ENCODE peak calls at places on chromosomes 4 and X, in six cellular contexts. One of them, this sample, is unnamed.

GRCh38 chrX:63488546-63489373 is 137.6 kb upstream of the SPIN4 start:
- DNase-seq in MM.1S: no peak
- DNase-seq in OCI-LY7: no peak
- DNase-seq in SK-N-SH: no peak
- DNase-seq in GM23248: no peak
- DNase-seq in hepatocyte: no peak
- DNase-seq in this sample: no peak

GRCh38 chr4:7941111-7942018 is 1.7 kb upstream of the AFAP1 start:
- DNase-seq in MM.1S: no peak
- DNase-seq in OCI-LY7: no peak
- DNase-seq in SK-N-SH: no peak
- DNase-seq in GM23248: peak; percentile 36
- DNase-seq in hepatocyte: no peak
- DNase-seq in this sample: peak; percentile 80

GRCh38 chr4:60724623-60725022 is 475.5 kb upstream of the ADGRL3 start:
- DNase-seq in MM.1S: no peak
- DNase-seq in OCI-LY7: no peak
- DNase-seq in SK-N-SH: no peak
- DNase-seq in GM23248: peak; percentile 27
- DNase-seq in hepatocyte: peak; percentile 38
- DNase-seq in this sample: peak; percentile 8

GRCh38 chr4:100895572-100896197 is 377.9 kb upstream of the EMCN start:
- DNase-seq in MM.1S: peak; percentile 71
- DNase-seq in OCI-LY7: peak; percentile 4
- DNase-seq in SK-N-SH: no peak
- DNase-seq in GM23248: peak; percentile 39
- DNase-seq in hepatocyte: no peak
- DNase-seq in this sample: no peak

GRCh38 chr4:82601242-82602015 is 39.6 kb upstream of the TMEM150C start:
- DNase-seq in MM.1S: no peak
- DNase-seq in OCI-LY7: no peak
- DNase-seq in SK-N-SH: no peak
- DNase-seq in GM23248: no peak
- DNase-seq in hepatocyte: no peak
- DNase-seq in this sample: no peak

GRCh38 chr4:40377462-40378385 is 42.6 kb downstream of the CHRNA9 start:
- DNase-seq in MM.1S: no peak
- DNase-seq in OCI-LY7: no peak
- DNase-seq in SK-N-SH: no peak
- DNase-seq in GM23248: peak; percentile 45
- DNase-seq in hepatocyte: peak; percentile 48
- DNase-seq in this sample: no peak

GRCh38 chr4:63632858-63633257 is 776.4 kb downstream of the TECRL start:
- DNase-seq in MM.1S: no peak
- DNase-seq in OCI-LY7: no peak
- DNase-seq in SK-N-SH: no peak
- DNase-seq in GM23248: no peak
- DNase-seq in hepatocyte: no peak
- DNase-seq in this sample: no peak

GRCh38 chr4:75004755-75005668 is 72.1 kb downstream of the PARM1 start:
- DNase-seq in MM.1S: peak; percentile 91
- DNase-seq in OCI-LY7: no peak
- DNase-seq in SK-N-SH: no peak
- DNase-seq in GM23248: no peak
- DNase-seq in hepatocyte: no peak
- DNase-seq in this sample: no peak

GRCh38 chr4:177455591-177455990 is 13.4 kb upstream of the AGA start:
- DNase-seq in MM.1S: no peak
- DNase-seq in OCI-LY7: no peak
- DNase-seq in SK-N-SH: no peak
- DNase-seq in GM23248: no peak
- DNase-seq in hepatocyte: peak; percentile 66
- DNase-seq in this sample: no peak

GRCh38 chrX:145393702-145394235 is 146.5 kb downstream of the SPANXN1 start:
- DNase-seq in MM.1S: peak; percentile 43
- DNase-seq in OCI-LY7: peak; percentile 11
- DNase-seq in SK-N-SH: peak; percentile 6
- DNase-seq in GM23248: no peak
- DNase-seq in hepatocyte: no peak
- DNase-seq in this sample: peak; percentile 11

GRCh38 chr4:20126906-20127305 is 124.8 kb upstream of the SLIT2 start:
- DNase-seq in MM.1S: no peak
- DNase-seq in OCI-LY7: no peak
- DNase-seq in SK-N-SH: no peak
- DNase-seq in GM23248: peak; percentile 92
- DNase-seq in hepatocyte: no peak
- DNase-seq in this sample: no peak
- TF ChIP-seq EZH2phosphoT487 in MM.1S: no peak
- TF ChIP-seq EZH2phosphoT487 in OCI-LY7: no peak
- TF ChIP-seq EZH2phosphoT487 in SK-N-SH: no peak
- TF ChIP-seq EZH2phosphoT487 in GM23248: no peak
- TF ChIP-seq EZH2phosphoT487 in hepatocyte: no peak
- TF ChIP-seq EZH2phosphoT487 in this sample: no peak

GRCh38 chr4:147944670-147945260 is 212.9 kb downstream of the ARHGAP10 start:
- DNase-seq in MM.1S: no peak
- DNase-seq in OCI-LY7: no peak
- DNase-seq in SK-N-SH: no peak
- DNase-seq in GM23248: no peak
- DNase-seq in hepatocyte: no peak
- DNase-seq in this sample: no peak

GRCh38 chr4:147941373-147941772 is 209.5 kb downstream of the ARHGAP10 start:
- DNase-seq in MM.1S: no peak
- DNase-seq in OCI-LY7: no peak
- DNase-seq in SK-N-SH: no peak
- DNase-seq in GM23248: no peak
- DNase-seq in hepatocyte: no peak
- DNase-seq in this sample: no peak

GRCh38 chr4:147942729-147943128 is 210.8 kb downstream of the ARHGAP10 start:
- DNase-seq in MM.1S: no peak
- DNase-seq in OCI-LY7: no peak
- DNase-seq in SK-N-SH: no peak
- DNase-seq in GM23248: peak; percentile 19
- DNase-seq in hepatocyte: no peak
- DNase-seq in this sample: peak; percentile 27

GRCh38 chr4:147944264-147944663 is 212.4 kb downstream of the ARHGAP10 start:
- DNase-seq in MM.1S: no peak
- DNase-seq in OCI-LY7: no peak
- DNase-seq in SK-N-SH: no peak
- DNase-seq in GM23248: no peak
- DNase-seq in hepatocyte: no peak
- DNase-seq in this sample: no peak

GRCh38 chr4:147943159-147943638 is 211.3 kb downstream of the ARHGAP10 start:
- DNase-seq in MM.1S: no peak
- DNase-seq in OCI-LY7: no peak
- DNase-seq in SK-N-SH: no peak
- DNase-seq in GM23248: no peak
- DNase-seq in hepatocyte: no peak
- DNase-seq in this sample: no peak
- H3K4me2 ChIP-seq in MM.1S: no peak overlapping the region
- H3K4me2 ChIP-seq in OCI-LY7: no peak overlapping the region
- H3K4me2 ChIP-seq in SK-N-SH: no peak overlapping the region
- H3K4me2 ChIP-seq in GM23248: no peak overlapping the region
- H3K4me2 ChIP-seq in hepatocyte: no peak overlapping the region
- H3K4me2 ChIP-seq in this sample: no peak overlapping the region

GRCh38 chrX:48617542-48618340 is 20.4 kb downstream of the WDR13 start:
- DNase-seq in MM.1S: no peak
- DNase-seq in OCI-LY7: no peak
- DNase-seq in SK-N-SH: no peak
- DNase-seq in GM23248: peak; percentile 33
- DNase-seq in hepatocyte: no peak
- DNase-seq in this sample: no peak
- TF ChIP-seq EZH2phosphoT487 in MM.1S: no peak
- TF ChIP-seq EZH2phosphoT487 in OCI-LY7: no peak
- TF ChIP-seq EZH2phosphoT487 in SK-N-SH: no peak
- TF ChIP-seq EZH2phosphoT487 in GM23248: no peak
- TF ChIP-seq EZH2phosphoT487 in hepatocyte: no peak
- TF ChIP-seq EZH2phosphoT487 in this sample: no peak

DNA sequence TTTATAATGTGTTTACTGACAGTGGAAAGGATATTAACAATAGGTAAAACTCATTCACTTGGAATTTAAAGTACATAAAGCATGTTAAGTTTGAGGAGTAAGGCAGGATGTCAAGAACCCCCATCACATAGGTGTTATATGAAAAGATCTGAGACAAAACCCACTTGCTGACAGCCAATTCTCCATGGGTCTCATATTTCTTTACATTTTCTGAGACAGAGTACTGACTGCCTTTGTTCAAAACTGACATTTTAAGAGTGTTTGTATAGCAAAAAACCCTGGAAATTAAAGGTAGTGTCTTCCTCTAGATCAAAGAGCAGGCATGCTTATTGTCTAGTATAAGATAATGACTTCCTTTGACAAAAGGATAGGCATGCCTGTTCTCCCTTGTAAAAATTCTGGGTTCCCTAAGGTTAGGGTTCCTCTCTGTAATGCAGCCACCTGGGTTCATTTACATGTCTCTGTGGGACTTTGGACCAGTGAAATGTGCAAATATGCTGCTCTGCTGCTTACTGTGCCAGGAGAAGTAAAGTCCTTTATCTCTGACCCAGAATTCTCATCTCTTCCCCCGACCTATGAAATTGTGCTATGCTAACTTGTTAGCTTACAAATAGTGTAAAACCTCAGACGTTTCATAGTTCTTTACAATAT is 123.6 kb downstream of the PCDH18 start:
- DNase-seq in MM.1S: no peak
- DNase-seq in OCI-LY7: no peak
- DNase-seq in SK-N-SH: no peak
- DNase-seq in GM23248: no peak
- DNase-seq in hepatocyte: peak; percentile 45
- DNase-seq in this sample: peak; percentile 51
- H3K4me2 ChIP-seq in MM.1S: no peak overlapping the region
- H3K4me2 ChIP-seq in OCI-LY7: no peak overlapping the region
- H3K4me2 ChIP-seq in SK-N-SH: no peak overlapping the region
- H3K4me2 ChIP-seq in GM23248: no peak overlapping the region
- H3K4me2 ChIP-seq in hepatocyte: no peak overlapping the region
- H3K4me2 ChIP-seq in this sample: no peak overlapping the region

GRCh38 chrX:97494756-97495372 is 611.2 kb downstream of the RPA4 start:
- DNase-seq in MM.1S: peak; percentile 63
- DNase-seq in OCI-LY7: no peak
- DNase-seq in SK-N-SH: no peak
- DNase-seq in GM23248: no peak
- DNase-seq in hepatocyte: no peak
- DNase-seq in this sample: peak; percentile 14
- TF ChIP-seq EZH2phosphoT487 in MM.1S: no peak
- TF ChIP-seq EZH2phosphoT487 in OCI-LY7: no peak
- TF ChIP-seq EZH2phosphoT487 in SK-N-SH: no peak
- TF ChIP-seq EZH2phosphoT487 in GM23248: no peak
- TF ChIP-seq EZH2phosphoT487 in hepatocyte: no peak
- TF ChIP-seq EZH2phosphoT487 in this sample: no peak

GRCh38 chr4:184853385-184853784 is 27.6 kb upstream of the ACSL1 start:
- DNase-seq in MM.1S: no peak
- DNase-seq in OCI-LY7: no peak
- DNase-seq in SK-N-SH: no peak
- DNase-seq in GM23248: no peak
- DNase-seq in hepatocyte: no peak
- DNase-seq in this sample: no peak

GRCh38 chr4:184850431-184851199 is 24.8 kb upstream of the ACSL1 start:
- DNase-seq in MM.1S: no peak
- DNase-seq in OCI-LY7: peak; percentile 3
- DNase-seq in SK-N-SH: no peak
- DNase-seq in GM23248: no peak
- DNase-seq in hepatocyte: no peak
- DNase-seq in this sample: no peak

GRCh38 chr4:184848510-184848909 is 22.7 kb upstream of the ACSL1 start:
- DNase-seq in MM.1S: no peak
- DNase-seq in OCI-LY7: no peak
- DNase-seq in SK-N-SH: no peak
- DNase-seq in GM23248: no peak
- DNase-seq in hepatocyte: no peak
- DNase-seq in this sample: no peak

GRCh38 chr4:184849184-184849583 is 23.4 kb upstream of the ACSL1 start:
- DNase-seq in MM.1S: no peak
- DNase-seq in OCI-LY7: no peak
- DNase-seq in SK-N-SH: no peak
- DNase-seq in GM23248: no peak
- DNase-seq in hepatocyte: no peak
- DNase-seq in this sample: no peak

DNA sequence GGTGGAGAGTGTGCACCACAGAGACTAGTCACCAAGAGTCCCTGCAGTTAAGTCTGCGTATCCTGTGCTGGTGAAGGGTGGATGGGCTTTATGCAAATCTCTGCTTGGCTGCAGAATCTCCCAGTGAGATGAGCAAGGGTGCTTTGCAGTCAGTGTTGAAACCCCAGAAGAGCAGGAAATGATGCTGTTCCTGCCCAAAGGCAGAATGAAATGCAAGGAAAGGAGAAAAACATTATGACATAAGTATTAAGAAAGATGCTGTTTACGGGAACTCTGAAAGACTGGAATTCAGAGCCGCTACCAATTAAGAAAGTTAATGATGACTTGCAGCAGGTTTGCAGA is 25.4 kb upstream of the ACSL1 start:
- DNase-seq in MM.1S: peak; percentile 35
- DNase-seq in OCI-LY7: peak; percentile 77
- DNase-seq in SK-N-SH: no peak
- DNase-seq in GM23248: no peak
- DNase-seq in hepatocyte: no peak
- DNase-seq in this sample: no peak
- H3K4me2 ChIP-seq in MM.1S: no peak overlapping the region
- H3K4me2 ChIP-seq in OCI-LY7: peak overlapping the region; percentile 62
- H3K4me2 ChIP-seq in SK-N-SH: no peak overlapping the region
- H3K4me2 ChIP-seq in GM23248: no peak overlapping the region
- H3K4me2 ChIP-seq in hepatocyte: no peak overlapping the region
- H3K4me2 ChIP-seq in this sample: no peak overlapping the region

GRCh38 chrX:131985526-131986049 is 37.5 kb upstream of the STK26 start:
- DNase-seq in MM.1S: no peak
- DNase-seq in OCI-LY7: no peak
- DNase-seq in SK-N-SH: no peak
- DNase-seq in GM23248: no peak
- DNase-seq in hepatocyte: no peak
- DNase-seq in this sample: peak; percentile 36
- TF ChIP-seq EZH2phosphoT487 in MM.1S: no peak
- TF ChIP-seq EZH2phosphoT487 in OCI-LY7: no peak
- TF ChIP-seq EZH2phosphoT487 in SK-N-SH: no peak
- TF ChIP-seq EZH2phosphoT487 in GM23248: no peak
- TF ChIP-seq EZH2phosphoT487 in hepatocyte: no peak
- TF ChIP-seq EZH2phosphoT487 in this sample: no peak

This sample was measured in GM23338.